ENCODE peak calls at places on chromosome 1, in seven cellular contexts. U is IMR-90; G is NCI-H1417; E is HuH-7; Y is HFF-Myc; H is stimulated activated CD8-positive, alpha-beta memory T cell treated with anti-CD3 and anti-CD28 coated beads, Interleukin-7, amount 100 ng/mL, for 1 hour; M is mesenteric fat pad. Z is an unnamed sample.

GRCh38 chr1:13585599-13585965 is 1.9 kb downstream of the PDPN start:
- DNase-seq in G (no peak), Y (no peak), H (no peak), E (no peak), U (no peak), M (no peak), Z (no peak)

GRCh38 chr1:62784509-62785365 is 805 bp downstream of the ATG4C start:
- DNase-seq in Y (no peak), U (peak; percentile 19), E (peak; percentile 16), G (peak; percentile 48), M (no peak), H (no peak), Z (no peak)

GRCh38 chr1:155062702-155063411 is 683 bp upstream of the EFNA4 start:
- DNase-seq in U (peak; percentile 33), Y (no peak), H (peak; percentile 45), E (peak; percentile 96), M (no peak), G (peak; percentile 70), Z (peak; percentile 69)

GRCh38 chr1:109637446-109637845 is 17.8 kb downstream of the AMPD2 start:
- DNase-seq in Y (no peak), G (no peak), E (no peak), M (peak; percentile 39), U (no peak), H (no peak), Z (no peak)

GRCh38 chr1:227273557-227273956 is 44.7 kb downstream of the CDC42BPA start:
- DNase-seq in Y (peak; percentile 5), E (no peak), G (no peak), H (no peak), U (peak; percentile 8), M (no peak), Z (no peak)

GRCh38 chr1:161848676-161849075 is 82.6 kb downstream of the ATF6 start:
- DNase-seq in H (no peak), U (no peak), G (no peak), E (no peak), M (no peak), Y (peak; percentile 29), Z (no peak)

GRCh38 chr1:91608876-91609275 is 108.2 kb downstream of the CDC7 start:
- DNase-seq in G (no peak), M (no peak), H (no peak), Y (no peak), E (no peak), U (peak; percentile 96), Z (peak; percentile 88)

GRCh38 chr1:98260421-98260820 is 339.6 kb upstream of the DPYD start:
- DNase-seq in G (no peak), M (no peak), U (no peak), E (no peak), Y (no peak), H (no peak), Z (no peak)

Z was measured in mesenchymal stem cell.